ENCODE peak calls at places on chromosomes 12 and 14, in five cellular contexts. K, R, E, W and M are unnamed samples.

GRCh38 chr14:98189077-98189476 is 1082.9 kb downstream of the BCL11B start:
- DNase-seq in K (no peak), R (no peak), E (no peak), W (no peak), M (no peak)

GRCh38 chr12:34398706-34399630 is 376.7 kb downstream of the ALG10 start:
- DNase-seq in K (no peak), R (peak), E (no peak), W (peak), M (no peak)

GRCh38 chr12:92898755-92899154 is 30.3 kb downstream of the EEA1 start:
- DNase-seq in K (peak), R (no peak), E (no peak), W (no peak), M (no peak)

GRCh38 chr12:93785262-93786010 is 108.3 kb downstream of the CRADD start:
- DNase-seq in K (peak), R (peak), E (peak), W (peak), M (no peak)

GRCh38 chr12:110403146-110403974 is at the start of gene ANAPC7:
- DNase-seq in K (peak), R (peak), E (peak), W (peak), M (peak)

GRCh38 chr12:57236224-57236924 is 6.9 kb downstream of the SHMT2 start:
- DNase-seq in K (no peak), R (no peak), E (no peak), W (no peak), M (peak)

GRCh38 chr12:121001060-121001459 is 15.2 kb downstream of the C12orf43 start:
- DNase-seq in K (no peak), R (no peak), E (no peak), W (no peak), M (no peak)

GRCh38 chr14:90403065-90403464 is 6.2 kb downstream of the CALM1 start:
- DNase-seq in K (no peak), R (no peak), E (no peak), W (no peak), M (no peak)

GRCh38 chr12:111823891-111824290 is 18.1 kb upstream of the MAPKAPK5 start:
- DNase-seq in K (no peak), R (no peak), E (no peak), W (no peak), M (no peak)

GRCh38 chr14:70653662-70654061 is 11.9 kb downstream of the TTC9 start:
- DNase-seq in K (no peak), R (no peak), E (peak), W (no peak), M (no peak)

GRCh38 chr14:75448209-75448608 is 20.4 kb downstream of the JDP2 start:
- DNase-seq in K (no peak), R (no peak), E (no peak), W (no peak), M (no peak)

DNA sequence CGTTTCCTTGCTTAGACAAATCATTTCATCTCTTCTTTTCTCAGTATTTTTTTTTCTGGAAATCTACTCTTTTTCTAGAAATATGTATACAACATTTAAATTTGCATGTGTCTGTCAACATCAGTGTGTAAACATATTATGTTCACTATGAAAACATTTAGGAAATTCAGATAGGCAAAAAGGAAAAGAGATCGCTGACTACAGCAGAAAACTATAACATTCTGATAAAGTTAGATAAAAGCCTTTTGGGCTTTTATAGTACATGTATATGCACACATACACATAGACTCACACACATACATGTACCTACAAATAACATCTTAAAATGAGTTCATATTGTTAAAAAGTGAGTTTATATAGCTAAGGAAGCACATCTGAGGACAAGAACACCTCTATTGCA is 142.1 kb downstream of the RAD51B start:
- DNase-seq in K (no peak), R (no peak), E (no peak), W (no peak), M (no peak)
- H3K4me3 ChIP-seq in K (no peak), R (no peak), E (no peak), W (no peak), M (peak)

DNA sequence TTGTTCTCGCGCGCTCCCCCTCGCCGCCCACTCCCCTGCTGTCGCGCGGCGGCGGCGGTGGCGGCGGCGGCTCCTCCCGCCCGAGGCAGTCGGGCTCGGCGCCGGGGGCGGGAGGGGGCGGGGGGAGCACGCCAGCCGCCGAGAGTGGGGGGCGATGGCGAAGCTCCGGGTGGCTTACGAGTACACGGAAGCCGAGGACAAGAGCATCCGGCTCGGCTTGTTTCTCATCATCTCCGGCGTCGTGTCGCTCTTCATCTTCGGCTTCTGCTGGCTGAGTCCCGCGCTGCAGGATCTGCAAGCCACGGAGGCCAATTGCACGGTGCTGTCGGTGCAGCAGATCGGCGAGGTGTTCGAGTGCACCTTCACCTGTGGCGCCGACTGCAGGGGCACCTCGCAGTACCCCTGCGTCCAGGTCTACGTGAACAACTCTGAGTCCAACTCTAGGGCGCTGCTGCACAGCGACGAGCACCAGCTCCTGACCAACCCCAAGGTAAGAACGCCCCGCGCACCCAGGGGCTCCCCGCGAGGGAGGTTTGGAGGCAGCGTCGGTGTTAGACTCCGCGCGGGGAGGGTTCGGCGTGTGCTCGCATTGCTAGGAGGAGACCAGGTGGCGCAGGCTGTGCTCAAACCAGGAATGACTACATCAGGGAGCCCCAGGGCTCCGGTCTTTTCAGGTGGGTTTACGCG is 634 bp downstream of the KCNMB4 start:
- DNase-seq in K (peak), R (peak), E (peak), W (peak), M (peak)
- H3K27ac ChIP-seq in K (no peak), R (no peak), E (no peak), W (no peak), M (peak)

GRCh38 chr14:103273847-103274615 is 60.0 kb upstream of the EIF5 start:
- DNase-seq in K (no peak), R (no peak), E (no peak), W (peak), M (no peak)
- H3K4me3 ChIP-seq in K (no peak), R (no peak), E (no peak), W (no peak), M (no peak)

GRCh38 chr12:3217683-3218079 is 140.5 kb downstream of the TSPAN9 start:
- DNase-seq in K (no peak), R (no peak), E (no peak), W (no peak), M (no peak)
- H3K27ac ChIP-seq in K (peak), R (no peak), E (peak), W (no peak), M (no peak)

GRCh38 chr14:64465208-64465821 is at the start of gene AKAP5:
- DNase-seq in K (no peak), R (peak), E (peak), W (peak), M (peak)

GRCh38 chr14:64464695-64465094 is 604 bp upstream of the AKAP5 start:
- DNase-seq in K (no peak), R (no peak), E (no peak), W (no peak), M (peak)

GRCh38 chr14:64467131-64467530 is 1.8 kb downstream of the AKAP5 start:
- DNase-seq in K (no peak), R (no peak), E (no peak), W (no peak), M (no peak)

GRCh38 chr14:64463873-64464272 is 1.4 kb upstream of the AKAP5 start:
- DNase-seq in K (no peak), R (no peak), E (no peak), W (no peak), M (no peak)

DNA sequence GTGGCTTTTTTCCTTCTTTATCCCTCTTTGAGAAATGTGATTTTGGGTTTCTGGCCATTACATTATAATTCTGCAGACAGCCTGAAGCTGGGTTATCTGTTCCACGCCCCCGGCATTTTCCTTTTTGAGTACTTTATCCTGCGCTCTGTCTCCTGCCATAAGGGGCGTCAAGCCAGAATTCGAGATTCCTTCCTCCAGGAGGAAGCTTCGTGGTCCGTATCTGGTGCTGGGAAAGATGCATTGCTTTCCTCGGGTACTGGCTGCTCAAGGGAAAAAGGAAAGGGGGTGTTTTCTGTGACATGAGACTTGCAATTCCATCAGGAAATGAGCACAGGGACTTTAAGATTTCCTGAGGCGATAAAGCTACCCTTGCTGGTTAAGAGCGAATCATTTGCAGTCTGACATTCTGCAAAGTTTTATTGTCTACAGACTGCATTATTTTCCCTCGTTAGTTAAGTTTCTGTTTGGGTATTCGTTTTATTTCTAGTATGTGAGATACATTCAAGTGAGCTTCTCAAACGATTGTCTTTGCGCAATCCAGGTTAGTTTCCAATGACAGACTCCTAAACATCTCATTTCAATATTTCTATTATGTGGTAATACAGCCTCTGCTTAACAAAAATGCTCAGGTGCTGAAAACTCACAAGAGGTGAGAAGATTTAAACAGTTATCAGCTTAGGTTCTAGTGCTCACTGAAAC is 706 bp downstream of the AKAP5 start:
- DNase-seq in K (no peak), R (no peak), E (peak), W (no peak), M (no peak)
- H3K4me3 ChIP-seq in K (peak), R (peak), E (peak), W (peak), M (peak)

DNA sequence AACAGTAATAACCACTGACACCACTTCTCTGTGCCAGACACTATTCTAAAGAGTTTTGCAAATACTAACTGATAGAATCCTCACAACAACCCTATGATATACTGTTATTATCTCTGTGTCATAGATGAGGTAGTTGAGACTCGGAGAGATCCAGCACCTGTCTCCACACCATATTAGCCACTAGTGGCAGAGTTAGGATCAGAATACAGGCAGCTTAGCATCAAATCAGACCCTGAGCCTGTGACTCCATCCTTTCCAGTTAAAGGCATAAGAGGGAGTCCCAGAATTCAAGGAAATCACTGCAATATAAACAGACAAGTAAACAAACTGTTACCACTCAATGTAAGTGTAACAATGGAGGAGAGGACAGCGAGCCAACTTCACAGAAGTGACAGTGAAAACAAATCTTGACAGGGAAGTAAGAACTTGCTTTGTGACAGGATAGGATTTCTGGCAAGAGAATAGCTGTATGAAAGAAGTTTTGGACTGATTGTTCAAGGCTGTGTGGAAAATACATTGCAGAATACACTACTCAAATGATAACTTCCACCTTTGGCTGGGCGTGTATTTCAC is 11.7 kb upstream of the NAP1L1 start:
- DNase-seq in K (no peak), R (no peak), E (no peak), W (no peak), M (no peak)
- H3K27ac ChIP-seq in K (no peak), R (no peak), E (no peak), W (no peak), M (no peak)

GRCh38 chr14:96867634-96868033 is 70.5 kb downstream of the VRK1 start:
- DNase-seq in K (no peak), R (no peak), E (no peak), W (no peak), M (no peak)

GRCh38 chr14:96863986-96864330 is 66.8 kb downstream of the VRK1 start:
- DNase-seq in K (no peak), R (no peak), E (no peak), W (no peak), M (no peak)

GRCh38 chr14:96863327-96863985 is 66.3 kb downstream of the VRK1 start:
- DNase-seq in K (no peak), R (no peak), E (peak), W (no peak), M (no peak)

GRCh38 chr14:96858643-96859042 is 61.5 kb downstream of the VRK1 start:
- DNase-seq in K (no peak), R (no peak), E (no peak), W (no peak), M (no peak)

GRCh38 chr14:96861568-96862310 is 64.6 kb downstream of the VRK1 start:
- DNase-seq in K (no peak), R (no peak), E (no peak), W (no peak), M (no peak)
- H3K4me3 ChIP-seq in K (no peak), R (no peak), E (no peak), W (no peak), M (no peak)